ENCODE peak calls at places on chromosomes 11 and 22, in seven cellular contexts. P is T-helper 2 cell treated with Interferon-gamma antibody and Interleukin-4, amounts not matched to agents 5 μg/mL and 100 μg/mL, for 36 hours; G is stimulated activated naive CD4-positive, alpha-beta T cell; Y is neural crest cell; J is fibroblast of lung; T is endothelial cell; D is activated naive CD4-positive, alpha-beta T cell. S is an unnamed sample.

GRCh38 chr11:45444796-45445195 is 158.7 kb upstream of the SYT13 start:
- DNase-seq in P (no peak), G (no peak), Y (no peak), J (no peak), T (no peak), D (no peak), S (no peak)

GRCh38 chr11:20754957-20755356 is 85.6 kb downstream of the NELL1 start:
- DNase-seq in P (no peak), G (no peak), Y (no peak), J (no peak), T (no peak), D (no peak), S (no peak)

GRCh38 chr22:20904008-20904979 is 12.9 kb upstream of the CRKL start:
- DNase-seq in P (no peak), G (no peak), Y (no peak), J (peak; percentile 96), T (no peak), D (no peak), S (no peak)

GRCh38 chr11:116093481-116093880 is 589.3 kb upstream of the CADM1 start:
- DNase-seq in P (no peak), G (no peak), Y (no peak), J (no peak), T (no peak), D (no peak), S (no peak)

GRCh38 chr11:7571640-7572000 is 57.8 kb downstream of the PPFIBP2 start:
- DNase-seq in P (no peak), G (no peak), Y (peak; percentile 73), J (peak; percentile 45), T (peak; percentile 79), D (no peak), S (no peak)

GRCh38 chr11:102476812-102477211 is 24.2 kb upstream of the TMEM123 start:
- DNase-seq in P (no peak), G (no peak), Y (no peak), J (no peak), T (peak; percentile 11), D (no peak), S (no peak)

GRCh38 chr11:2649848-2650247 is 49.9 kb downstream of the KCNQ1OT1 start:
- DNase-seq in P (no peak), G (no peak), Y (no peak), J (no peak), T (no peak), D (no peak), S (no peak)

GRCh38 chr11:68827733-68828132 is 14.0 kb downstream of the CPT1A start:
- DNase-seq in P (no peak), G (no peak), Y (no peak), J (no peak), T (no peak), D (no peak), S (no peak)

GRCh38 chr22:29331213-29331612 is 15.7 kb upstream of the RASL10A start:
- DNase-seq in P (no peak), G (no peak), Y (no peak), J (no peak), T (no peak), D (no peak), S (no peak)

GRCh38 chr22:24459911-24460310 is 32.5 kb downstream of the ADORA2A start:
- DNase-seq in P (no peak), G (no peak), Y (no peak), J (no peak), T (no peak), D (no peak), S (no peak)

GRCh38 chr11:3164138-3164539 is 971 bp downstream of the OSBPL5 start:
- DNase-seq in P (no peak), G (no peak), Y (no peak), J (no peak), T (no peak), D (no peak), S (no peak)

GRCh38 chr11:63592975-63593395 is 21.2 kb downstream of the PLAAT3 start:
- DNase-seq in P (no peak), G (no peak), Y (no peak), J (no peak), T (no peak), D (no peak), S (no peak)

GRCh38 chr11:1570896-1571759 is 943 bp downstream of the DUSP8 start:
- DNase-seq in P (no peak), G (peak; percentile 24), Y (no peak), J (no peak), T (peak; percentile 13), D (no peak), S (no peak)

GRCh38 chr11:114073506-114074381 is 14.2 kb downstream of the ZBTB16 start:
- DNase-seq in P (no peak), G (no peak), Y (no peak), J (no peak), T (no peak), D (no peak), S (no peak)

GRCh38 chr22:24205438-24206189 is 24.3 kb downstream of the SUSD2 start:
- DNase-seq in P (no peak), G (no peak), Y (no peak), J (no peak), T (no peak), D (no peak), S (no peak)

GRCh38 chr11:37788141-37788877 is 1190.3 kb upstream of the RAG2 start:
- DNase-seq in P (no peak), G (no peak), Y (no peak), J (peak; percentile 98), T (no peak), D (no peak), S (no peak)

GRCh38 chr11:12950681-12951080 is 58.4 kb upstream of the RASSF10 start:
- DNase-seq in P (no peak), G (no peak), Y (no peak), J (no peak), T (no peak), D (no peak), S (no peak)

GRCh38 chr11:10255388-10256125 is 38.5 kb downstream of the SBF2 start:
- DNase-seq in P (no peak), G (no peak), Y (no peak), J (no peak), T (no peak), D (no peak), S (no peak)

S was measured in effector CD8-positive, alpha-beta T cell.